ENCODE peak calls at places on chromosomes 16 and 17, in six cellular contexts. O, D, J, K, R and W are unnamed samples.

GRCh38 chr16:56370185-56370584 is 55.2 kb downstream of the AMFR start:
- DNase-seq in O (no peak), D (no peak), J (no peak), K (no peak), R (no peak), W (no peak)

GRCh38 chr17:14395255-14395654 is 94.4 kb downstream of the HS3ST3B1 start:
- DNase-seq in O (no peak), D (no peak), J (no peak), K (no peak), R (no peak), W (no peak)

GRCh38 chr16:20344630-20345029 is 7.9 kb downstream of the UMOD start:
- DNase-seq in O (no peak), D (no peak), J (no peak), K (peak; percentile 47), R (no peak), W (no peak)

GRCh38 chr16:23608194-23608593 is 12.1 kb upstream of the NDUFAB1 start:
- DNase-seq in O (no peak), D (no peak), J (no peak), K (no peak), R (no peak), W (no peak)

GRCh38 chr17:28271431-28271830 is 47.6 kb upstream of the TMEM97 start:
- DNase-seq in O (no peak), D (no peak), J (no peak), K (no peak), R (no peak), W (no peak)

GRCh38 chr16:3059041-3059722 is 6.3 kb upstream of the IL32 start:
- DNase-seq in O (peak; percentile 93), D (peak; percentile 71), J (peak; percentile 83), K (peak; percentile 73), R (peak; percentile 86), W (peak; percentile 95)

GRCh38 chr17:13888043-13888442 is 181.3 kb upstream of the COX10 start:
- DNase-seq in O (peak; percentile 63), D (no peak), J (peak; percentile 35), K (no peak), R (no peak), W (peak; percentile 20)

GRCh38 chr17:80832266-80832676 is 159.4 kb upstream of the CHMP6 start:
- DNase-seq in O (peak; percentile 11), D (no peak), J (peak; percentile 57), K (peak; percentile 74), R (peak; percentile 62), W (peak; percentile 28)

GRCh38 chr17:62657664-62658063 is 30.2 kb downstream of the MRC2 start:
- DNase-seq in O (no peak), D (no peak), J (no peak), K (no peak), R (no peak), W (no peak)

GRCh38 chr16:75392911-75393310 is 40.4 kb downstream of the CFDP1 start:
- DNase-seq in O (peak; percentile 60), D (no peak), J (no peak), K (no peak), R (no peak), W (no peak)

GRCh38 chr16:53518550-53519416 is 15.8 kb upstream of the AKTIP start:
- DNase-seq in O (no peak), D (no peak), J (no peak), K (peak; percentile 41), R (no peak), W (no peak)

GRCh38 chr16:53631236-53631635 is 72.4 kb downstream of the RPGRIP1L start:
- DNase-seq in O (no peak), D (no peak), J (no peak), K (no peak), R (no peak), W (no peak)

GRCh38 chr17:72706396-72706981 is 386.0 kb downstream of the SLC39A11 start:
- DNase-seq in O (no peak), D (peak; percentile 60), J (no peak), K (no peak), R (no peak), W (no peak)

GRCh38 chr16:66224636-66225035 is 141.9 kb upstream of the CDH5 start:
- DNase-seq in O (no peak), D (no peak), J (no peak), K (peak; percentile 2), R (no peak), W (no peak)

GRCh38 chr17:61408151-61409041 is 8.8 kb downstream of the TBX2 start:
- DNase-seq in O (no peak), D (no peak), J (no peak), K (no peak), R (no peak), W (no peak)

GRCh38 chr17:71071837-71072236 is 902.5 kb downstream of the KCNJ2 start:
- DNase-seq in O (no peak), D (peak; percentile 11), J (no peak), K (peak; percentile 60), R (no peak), W (no peak)

GRCh38 chr16:74699666-74700065 is 996 bp downstream of the MLKL start:
- DNase-seq in O (no peak), D (no peak), J (no peak), K (no peak), R (no peak), W (no peak)

GRCh38 chr17:76085731-76086366 is 6.9 kb downstream of the ZACN start:
- DNase-seq in O (no peak), D (no peak), J (no peak), K (no peak), R (no peak), W (no peak)

GRCh38 chr17:73986641-73987177 is 216.8 kb upstream of the RPL38 start:
- DNase-seq in O (no peak), D (no peak), J (no peak), K (no peak), R (no peak), W (no peak)

GRCh38 chr16:66891797-66892196 is 11.5 kb downstream of the PDP2 start:
- DNase-seq in O (no peak), D (no peak), J (no peak), K (no peak), R (no peak), W (no peak)

GRCh38 chr17:81831957-81832607 is 1.0 kb downstream of the MCRIP1 start:
- DNase-seq in O (no peak), D (no peak), J (no peak), K (no peak), R (no peak), W (no peak)

GRCh38 chr17:77425791-77426641 is 285.2 kb downstream of the SEC14L1 start:
- DNase-seq in O (no peak), D (no peak), J (no peak), K (no peak), R (peak; percentile 86), W (no peak)

GRCh38 chr17:45794840-45795239 is 10.7 kb downstream of the CRHR1 start:
- DNase-seq in O (no peak), D (no peak), J (no peak), K (peak; percentile 52), R (no peak), W (peak; percentile 38)

GRCh38 chr16:80806957-80807356 is 2.6 kb upstream of the CDYL2 start:
- DNase-seq in O (no peak), D (peak; percentile 11), J (no peak), K (no peak), R (no peak), W (no peak)

GRCh38 chr17:8532021-8532420 is 96.3 kb downstream of the NDEL1 start:
- DNase-seq in O (peak; percentile 45), D (peak; percentile 89), J (no peak), K (no peak), R (no peak), W (no peak)

GRCh38 chr17:74563358-74563757 is 4.0 kb downstream of the CD300H start:
- DNase-seq in O (no peak), D (no peak), J (no peak), K (no peak), R (no peak), W (no peak)

GRCh38 chr17:2343421-2343820 is 6.1 kb downstream of the SGSM2 start:
- DNase-seq in O (no peak), D (no peak), J (no peak), K (no peak), R (no peak), W (no peak)

GRCh38 chr17:65123757-65124675 is 13.2 kb upstream of the RGS9 start:
- DNase-seq in O (no peak), D (no peak), J (no peak), K (no peak), R (no peak), W (no peak)

GRCh38 chr16:88542231-88542630 is 28.0 kb upstream of the ZC3H18 start:
- DNase-seq in O (no peak), D (no peak), J (no peak), K (no peak), R (no peak), W (no peak)

GRCh38 chr17:70588003-70588402 is 418.7 kb downstream of the KCNJ2 start:
- DNase-seq in O (no peak), D (no peak), J (no peak), K (no peak), R (no peak), W (no peak)